ENCODE peak calls at places on chromosome 20, in eight cellular contexts. P, X, M, G, D, O, V and Z are unnamed samples. For H3K36me3 and H3K27me3, the result is how much of the 10 kb centered on the place peaks cover.

GRCh38 chr20:1764136-1765033 is 106.8 kb upstream of the SIRPG start:
- DNase-seq in P (peak), X (peak), M (peak), G (peak), D (peak), O (peak), V (peak), Z (peak)

GRCh38 chr20:45445805-45446562 is 23.6 kb upstream of the WFDC2 start:
- DNase-seq in P (no peak), X (peak), M (no peak), G (no peak), D (no peak), O (no peak), V (no peak), Z (peak)

GRCh38 chr20:35908007-35908406 is 46.3 kb downstream of the SCAND1 start:
- DNase-seq in P (no peak), X (no peak), M (no peak), G (no peak), D (no peak), O (no peak), V (no peak), Z (peak)

GRCh38 chr20:61891916-61892649 is 173.6 kb downstream of the TAF4 start:
- DNase-seq in P (no peak), X (no peak), M (no peak), G (no peak), D (no peak), O (no peak), V (no peak), Z (no peak)

GRCh38 chr20:13610205-13610604 is 28.5 kb downstream of the TASP1 start:
- DNase-seq in P (no peak), X (no peak), M (no peak), G (peak), D (no peak), O (no peak), V (no peak), Z (peak)

GRCh38 chr20:59495894-59496510 is 108.3 kb upstream of the PHACTR3 start:
- DNase-seq in P (peak), X (peak), M (peak), G (peak), D (peak), O (peak), V (peak), Z (peak)

GRCh38 chr20:48791014-48791413 is 36.8 kb downstream of the PREX1 start:
- DNase-seq in P (no peak), X (no peak), M (peak), G (no peak), D (no peak), O (peak), V (no peak), Z (no peak)

GRCh38 chr20:25859649-25860530 is 163.2 kb upstream of the ZNF337 start:
- DNase-seq in P (peak), X (peak), M (peak), G (peak), D (no peak), O (peak), V (peak), Z (peak)

GRCh38 chr20:49938173-49939163 is 2.3 kb downstream of the RNF114 start:
- DNase-seq in P (peak), X (peak), M (peak), G (peak), D (no peak), O (peak), V (peak), Z (no peak)

GRCh38 chr20:8212286-8212685 is 80.2 kb downstream of the PLCB1 start:
- DNase-seq in P (no peak), X (no peak), M (peak), G (no peak), D (no peak), O (peak), V (no peak), Z (no peak)

GRCh38 chr20:59665656-59666555 is 61.6 kb downstream of the PHACTR3 start:
- DNase-seq in P (no peak), X (no peak), M (no peak), G (no peak), D (no peak), O (no peak), V (no peak), Z (no peak)

GRCh38 chr20:24503352-24503931 is 34.0 kb downstream of the SYNDIG1 start:
- DNase-seq in P (peak), X (no peak), M (no peak), G (no peak), D (no peak), O (peak), V (peak), Z (no peak)

GRCh38 chr20:17661121-17661744 is 20.8 kb downstream of the RRBP1 start:
- DNase-seq in P (no peak), X (no peak), M (no peak), G (no peak), D (no peak), O (no peak), V (peak), Z (no peak)

GRCh38 chr20:14720251-14720650 is 382.8 kb upstream of the FLRT3 start:
- DNase-seq in P (no peak), X (no peak), M (peak), G (no peak), D (no peak), O (no peak), V (no peak), Z (no peak)

GRCh38 chr20:50467618-50468373 is 42.4 kb upstream of the PTPN1 start:
- DNase-seq in P (no peak), X (peak), M (peak), G (peak), D (no peak), O (peak), V (no peak), Z (peak)

GRCh38 chr20:46999821-47000465 is 105.3 kb downstream of the EYA2 start:
- DNase-seq in P (no peak), X (no peak), M (no peak), G (peak), D (no peak), O (no peak), V (no peak), Z (no peak)

GRCh38 chr20:53656653-53657288 is 63.1 kb upstream of the ZNF217 start:
- DNase-seq in P (no peak), X (peak), M (no peak), G (no peak), D (no peak), O (peak), V (no peak), Z (no peak)

GRCh38 chr20:39429716-39430115 is 467.6 kb downstream of the DHX35 start:
- DNase-seq in P (no peak), X (no peak), M (no peak), G (peak), D (no peak), O (no peak), V (no peak), Z (peak)

GRCh38 chr20:3041818-3042504 is 1.5 kb upstream of the GNRH2 start:
- DNase-seq in P (no peak), X (no peak), M (peak), G (no peak), D (no peak), O (peak), V (no peak), Z (no peak)

GRCh38 chr20:17761612-17762011 is 61.8 kb downstream of the BANF2 start:
- DNase-seq in P (no peak), X (no peak), M (no peak), G (no peak), D (no peak), O (no peak), V (no peak), Z (peak)

GRCh38 chr20:41138527-41139226 is 1.3 kb downstream of the PLCG1 start:
- DNase-seq in P (no peak), X (no peak), M (peak), G (no peak), D (no peak), O (no peak), V (no peak), Z (no peak)

GRCh38 chr20:24488800-24489175 is 19.4 kb downstream of the SYNDIG1 start:
- DNase-seq in P (no peak), X (no peak), M (no peak), G (no peak), D (no peak), O (no peak), V (no peak), Z (no peak)

DNA sequence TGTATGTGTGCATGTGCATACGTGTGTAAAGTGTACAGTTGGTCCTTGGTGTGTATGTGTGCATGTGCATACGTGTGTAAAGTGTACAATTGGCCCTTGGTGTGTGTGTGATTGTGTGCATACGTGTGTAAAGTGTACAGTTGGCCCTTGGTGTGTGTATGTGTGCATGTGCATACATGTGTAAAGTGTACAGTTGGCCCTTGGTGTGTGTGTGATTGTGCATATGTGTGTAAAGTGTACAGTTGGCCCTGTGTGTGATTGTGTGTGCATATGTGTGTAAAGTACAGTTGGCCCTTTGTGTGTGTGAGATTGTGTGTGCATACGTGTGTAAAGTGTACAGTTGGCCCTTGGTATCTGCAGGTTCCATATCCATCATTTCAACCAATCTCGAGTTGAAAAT is 5.1 kb upstream of the LIME1 start:
- DNase-seq in P (no peak), X (no peak), M (no peak), G (no peak), D (no peak), O (no peak), V (no peak), Z (no peak)
- H3K36me3 ChIP-seq in P (under half), X (under half), M (under half), G (under half), D (under half), O (under half), V (under half), Z (under half)

GRCh38 chr20:58228484-58229197 is at the start of gene ANKRD60:
- DNase-seq in P (peak), X (no peak), M (peak), G (peak), D (no peak), O (peak), V (no peak), Z (peak)

GRCh38 chr20:58229198-58229802 is 847 bp upstream of the ANKRD60 start:
- DNase-seq in P (no peak), X (no peak), M (no peak), G (no peak), D (no peak), O (peak), V (no peak), Z (peak)

GRCh38 chr20:58233393-58233792 is 4.9 kb upstream of the ANKRD60 start:
- DNase-seq in P (no peak), X (no peak), M (no peak), G (no peak), D (no peak), O (no peak), V (no peak), Z (no peak)

GRCh38 chr20:58233881-58234528 is 5.6 kb upstream of the ANKRD60 start:
- DNase-seq in P (peak), X (no peak), M (peak), G (peak), D (no peak), O (no peak), V (no peak), Z (peak)

DNA sequence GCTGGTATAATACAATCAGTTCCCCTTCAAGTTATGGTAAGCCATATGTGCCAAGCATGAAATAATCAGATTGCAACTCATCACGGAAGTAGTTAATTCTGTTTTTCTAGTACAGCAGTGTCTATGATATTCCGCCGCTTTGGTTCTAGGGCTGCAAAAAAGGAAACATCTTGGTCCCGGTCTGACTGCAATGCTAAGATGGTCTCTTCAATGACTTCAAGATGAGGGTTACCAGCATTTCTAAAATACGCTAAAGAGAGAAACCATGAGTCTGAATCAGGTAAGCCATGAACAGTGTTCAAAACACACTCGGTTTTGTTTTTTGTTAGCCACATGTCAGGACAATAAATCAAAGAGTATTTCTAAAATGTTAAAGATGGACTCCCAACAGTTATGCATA is 3.2 kb upstream of the ANKRD60 start:
- DNase-seq in P (no peak), X (no peak), M (no peak), G (no peak), D (no peak), O (peak), V (no peak), Z (no peak)
- H3K27me3 ChIP-seq in P (under half), X (under half), M (under half), G (half or more), D (under half), O (under half), V (under half), Z (under half)

GRCh38 chr20:38089500-38089899 is 56.0 kb downstream of the RPRD1B start:
- DNase-seq in P (no peak), X (no peak), M (no peak), G (no peak), D (no peak), O (no peak), V (no peak), Z (no peak)
- H3K36me3 ChIP-seq in P (under half), X (under half), M (under half), G (half or more), D (under half), O (under half), V (half or more), Z (under half)

GRCh38 chr20:22430746-22431168 is 153.6 kb downstream of the FOXA2 start:
- DNase-seq in P (no peak), X (no peak), M (no peak), G (no peak), D (no peak), O (no peak), V (no peak), Z (no peak)
- H3K27me3 ChIP-seq in P (under half), X (under half), M (under half), G (half or more), D (under half), O (under half), V (under half), Z (half or more)

DNA sequence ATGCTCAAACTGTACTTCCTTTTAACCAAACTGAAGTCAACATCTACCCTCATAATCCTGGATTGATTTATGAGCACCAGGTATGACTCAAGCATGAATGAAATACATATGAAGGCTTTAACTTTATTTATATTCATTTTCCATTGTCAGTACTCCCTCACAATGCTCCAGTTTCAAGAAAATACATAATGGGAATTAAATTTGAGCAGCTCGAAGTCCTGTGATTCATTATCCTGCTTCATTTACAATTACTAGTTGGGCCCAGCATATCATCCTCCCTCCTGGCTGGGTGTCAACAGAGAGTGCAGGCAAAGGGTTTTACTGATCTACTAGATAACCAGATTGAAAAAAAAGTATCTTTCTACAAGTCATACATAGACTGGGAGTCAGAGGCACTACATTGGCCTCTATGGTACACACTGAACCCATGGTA is 10.1 kb downstream of the SAMHD1 start:
- DNase-seq in P (no peak), X (no peak), M (peak), G (no peak), D (no peak), O (no peak), V (peak), Z (no peak)
- H3K36me3 ChIP-seq in P (under half), X (under half), M (under half), G (under half), D (under half), O (under half), V (under half), Z (under half)

DNA sequence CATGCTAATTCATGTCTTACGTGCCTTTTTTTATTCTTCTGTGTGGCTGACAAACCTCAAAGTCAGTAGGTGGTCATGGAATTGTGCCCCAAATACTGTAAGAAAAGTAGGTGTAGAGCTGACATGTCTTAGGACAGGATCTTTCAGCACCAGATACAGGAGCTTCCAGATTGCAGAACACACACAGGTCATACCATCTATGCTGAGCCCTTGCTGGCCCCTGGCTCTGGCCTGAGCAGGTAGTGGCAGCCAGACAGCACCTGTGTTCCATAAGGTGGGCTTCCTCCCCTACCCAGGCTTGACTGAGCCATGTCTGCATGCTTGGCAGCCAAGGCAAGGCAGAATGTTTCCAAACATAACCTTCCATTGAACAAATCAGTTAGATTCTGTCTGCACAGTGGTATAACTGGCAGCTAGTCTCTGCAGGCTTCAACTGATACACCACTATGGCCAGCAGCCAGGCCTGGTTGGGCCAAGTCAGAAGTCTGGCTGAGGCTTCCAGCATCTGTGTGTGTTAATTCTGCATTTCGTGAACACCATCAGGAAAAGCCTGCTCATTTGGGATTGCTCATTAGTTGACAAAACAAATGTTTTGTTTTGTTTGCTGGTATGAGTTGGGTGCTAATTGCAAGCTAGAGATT is 366.5 kb downstream of the FOXA2 start:
- DNase-seq in P (peak), X (no peak), M (no peak), G (no peak), D (no peak), O (no peak), V (no peak), Z (no peak)
- H3K27me3 ChIP-seq in P (under half), X (under half), M (under half), G (half or more), D (under half), O (under half), V (under half), Z (under half)

GRCh38 chr20:32457476-32457986 is 99.4 kb downstream of the ASXL1 start:
- DNase-seq in P (peak), X (peak), M (peak), G (peak), D (no peak), O (peak), V (peak), Z (peak)

GRCh38 chr20:32455171-32455900 is 97.2 kb downstream of the ASXL1 start:
- DNase-seq in P (no peak), X (no peak), M (no peak), G (no peak), D (no peak), O (no peak), V (no peak), Z (no peak)

GRCh38 chr20:32455901-32456701 is 98.0 kb downstream of the ASXL1 start:
- DNase-seq in P (no peak), X (no peak), M (no peak), G (no peak), D (no peak), O (no peak), V (no peak), Z (no peak)

GRCh38 chr20:32458061-32458836 is 100.1 kb downstream of the ASXL1 start:
- DNase-seq in P (no peak), X (no peak), M (no peak), G (peak), D (no peak), O (no peak), V (no peak), Z (peak)

GRCh38 chr20:32456869-32457421 is 98.8 kb downstream of the ASXL1 start:
- DNase-seq in P (peak), X (no peak), M (no peak), G (peak), D (no peak), O (no peak), V (no peak), Z (peak)
- H3K36me3 ChIP-seq in P (under half), X (under half), M (half or more), G (half or more), D (under half), O (under half), V (under half), Z (under half)

DNA sequence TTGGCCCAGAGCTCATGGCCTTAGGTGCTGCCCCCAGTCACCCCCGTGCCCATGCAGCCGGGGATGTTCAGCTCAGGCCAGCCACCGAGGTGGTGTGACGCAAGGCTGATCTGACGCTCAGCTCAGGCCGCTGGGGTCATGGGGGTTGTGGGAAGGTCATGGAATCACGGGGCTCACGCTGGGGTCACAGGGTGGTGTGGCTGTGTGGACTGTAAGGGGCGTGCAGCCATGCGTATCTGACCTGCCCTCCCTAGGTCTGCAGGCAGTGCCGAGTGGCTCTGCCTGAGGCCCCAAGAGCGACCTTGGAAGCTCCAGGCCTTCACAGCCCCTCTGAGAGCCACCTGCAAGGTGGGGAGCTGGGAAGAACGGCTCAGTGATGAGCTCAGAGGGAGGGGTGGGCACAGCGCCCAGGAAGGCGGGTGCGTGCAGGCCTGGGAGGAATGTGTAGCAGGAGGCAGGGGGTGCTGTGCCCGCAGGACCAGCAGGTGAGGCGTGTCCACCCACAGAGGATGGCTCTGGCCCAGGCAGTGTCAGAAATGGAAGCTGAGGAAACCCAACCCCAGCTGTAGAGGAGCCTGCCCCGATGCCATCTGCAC is 27.8 kb downstream of the CHRNA4 start:
- DNase-seq in P (peak), X (peak), M (no peak), G (no peak), D (no peak), O (no peak), V (no peak), Z (no peak)
- H3K27me3 ChIP-seq in P (half or more), X (under half), M (under half), G (under half), D (under half), O (under half), V (under half), Z (under half)